ENCODE peak calls at places on chromosomes 11 and 22, in ten cellular contexts. B, M, R, W, H, I, Q, U, D and S are unnamed samples.

GRCh38 chr22:30245181-30245984 is 1.2 kb downstream of the LIF start:
- DNase-seq in H (no peak), I (no peak), D (no peak), R (no peak), U (no peak), B (no peak), M (no peak), Q (peak), W (no peak), S (no peak)

GRCh38 chr22:24037851-24038765 is 27.0 kb downstream of the CABIN1 start:
- DNase-seq in R (no peak), W (no peak), Q (no peak), U (no peak), D (no peak), M (peak), H (no peak), B (no peak), I (no peak), S (no peak)

GRCh38 chr22:47285981-47286380 is 523.5 kb downstream of the TBC1D22A start:
- DNase-seq in B (no peak), Q (no peak), D (no peak), R (no peak), H (no peak), U (no peak), W (no peak), I (no peak), M (peak), S (no peak)

GRCh38 chr11:73416711-73417265 is 40.6 kb downstream of the RELT start:
- DNase-seq in W (no peak), Q (no peak), B (no peak), D (no peak), I (no peak), H (peak), R (no peak), M (no peak), U (no peak), S (no peak)

GRCh38 chr11:65833297-65834030 is at the start of gene SNX32:
- DNase-seq in R (no peak), Q (peak), I (peak), D (peak), U (peak), W (peak), H (peak), M (peak), B (peak), S (peak)

GRCh38 chr11:120873966-120874365 is 149.9 kb upstream of the TBCEL start:
- DNase-seq in R (no peak), B (no peak), W (no peak), D (no peak), U (no peak), H (no peak), M (no peak), Q (no peak), I (no peak), S (no peak)

GRCh38 chr22:44623771-44624510 is 78.1 kb upstream of the PRR5 start:
- DNase-seq in D (no peak), U (no peak), W (no peak), Q (no peak), H (peak), R (peak), M (no peak), B (no peak), I (no peak), S (peak)

GRCh38 chr22:22893077-22893805 is 5.6 kb downstream of the IGLL5 start:
- DNase-seq in D (no peak), W (no peak), I (peak), H (no peak), R (no peak), B (no peak), M (no peak), U (no peak), Q (no peak), S (no peak)

GRCh38 chr11:10038916-10039315 is 255.1 kb downstream of the SBF2 start:
- DNase-seq in M (no peak), B (no peak), W (no peak), R (no peak), Q (no peak), D (no peak), U (no peak), I (no peak), H (peak), S (no peak)

GRCh38 chr11:134347441-134347840 is 15.7 kb downstream of the GLB1L2 start:
- DNase-seq in W (no peak), Q (no peak), R (no peak), M (peak), I (no peak), U (no peak), B (peak), H (no peak), D (no peak), S (no peak)

GRCh38 chr22:42937164-42937854 is 77.6 kb downstream of the PACSIN2 start:
- DNase-seq in W (no peak), H (peak), Q (peak), B (no peak), U (no peak), R (peak), I (peak), D (no peak), M (peak), S (peak)

GRCh38 chr22:46576556-46577351 is 39.3 kb upstream of the CELSR1 start:
- DNase-seq in R (no peak), U (no peak), I (peak), Q (peak), H (peak), M (peak), B (peak), W (peak), D (peak), S (peak)

GRCh38 chr11:65581928-65582327 is 6.1 kb downstream of the EHBP1L1 start:
- DNase-seq in R (no peak), Q (no peak), B (no peak), W (no peak), M (no peak), I (no peak), D (no peak), H (no peak), U (no peak), S (no peak)

GRCh38 chr11:73267122-73267846 is 4.9 kb upstream of the P2RY6 start:
- DNase-seq in I (no peak), B (no peak), U (no peak), M (no peak), H (no peak), D (no peak), Q (no peak), W (no peak), R (no peak), S (no peak)

GRCh38 chr11:27087425-27087824 is 46.8 kb downstream of the BBOX1 start:
- DNase-seq in Q (no peak), U (no peak), M (no peak), D (no peak), B (no peak), R (no peak), I (no peak), H (peak), W (no peak), S (no peak)

GRCh38 chr11:15761235-15761634 is 595.1 kb downstream of the SOX6 start:
- DNase-seq in B (no peak), R (no peak), W (no peak), H (no peak), I (no peak), Q (peak), M (no peak), U (no peak), D (no peak), S (no peak)

GRCh38 chr11:134477486-134477885 is 65.4 kb upstream of the B3GAT1 start:
- DNase-seq in R (no peak), H (no peak), U (no peak), D (no peak), Q (no peak), W (no peak), M (no peak), B (no peak), I (no peak), S (no peak)

GRCh38 chr22:49022816-49023160 is 804.9 kb downstream of the BRD1 start:
- DNase-seq in U (no peak), H (no peak), Q (no peak), R (no peak), W (no peak), I (no peak), B (no peak), D (peak), M (no peak), S (no peak)

GRCh38 chr22:46233231-46233630 is 16.9 kb downstream of the CDPF1 start:
- DNase-seq in W (no peak), R (no peak), U (peak), Q (no peak), M (no peak), B (no peak), D (peak), I (peak), H (peak), S (peak)

GRCh38 chr22:48510599-48510998 is 1317.1 kb downstream of the BRD1 start:
- DNase-seq in U (no peak), Q (no peak), M (no peak), W (no peak), H (no peak), R (no peak), B (no peak), D (no peak), I (no peak), S (no peak)

GRCh38 chr22:29149841-29150555 is 55.7 kb upstream of the EMID1 start:
- DNase-seq in B (no peak), I (peak), D (peak), M (peak), H (no peak), W (no peak), U (no peak), Q (no peak), R (no peak), S (no peak)

GRCh38 chr11:78737891-78738290 is 163.2 kb upstream of the NARS2 start:
- DNase-seq in I (no peak), Q (no peak), H (peak), D (no peak), M (no peak), W (no peak), R (no peak), B (no peak), U (no peak), S (no peak)

GRCh38 chr11:114586797-114587196 is 8.8 kb downstream of the NXPE4 start:
- DNase-seq in U (no peak), I (no peak), B (no peak), R (peak), D (no peak), W (no peak), Q (no peak), H (peak), M (no peak), S (peak)

GRCh38 chr11:3962406-3962840 is 107.0 kb downstream of the STIM1 start:
- DNase-seq in R (no peak), I (no peak), W (no peak), B (no peak), D (no peak), Q (no peak), H (peak), M (no peak), U (no peak), S (no peak)

GRCh38 chr11:83639995-83640758 is 354.0 kb upstream of the CCDC90B start:
- DNase-seq in H (no peak), I (no peak), M (no peak), B (no peak), W (no peak), D (no peak), U (no peak), Q (no peak), R (no peak), S (no peak)

DNA sequence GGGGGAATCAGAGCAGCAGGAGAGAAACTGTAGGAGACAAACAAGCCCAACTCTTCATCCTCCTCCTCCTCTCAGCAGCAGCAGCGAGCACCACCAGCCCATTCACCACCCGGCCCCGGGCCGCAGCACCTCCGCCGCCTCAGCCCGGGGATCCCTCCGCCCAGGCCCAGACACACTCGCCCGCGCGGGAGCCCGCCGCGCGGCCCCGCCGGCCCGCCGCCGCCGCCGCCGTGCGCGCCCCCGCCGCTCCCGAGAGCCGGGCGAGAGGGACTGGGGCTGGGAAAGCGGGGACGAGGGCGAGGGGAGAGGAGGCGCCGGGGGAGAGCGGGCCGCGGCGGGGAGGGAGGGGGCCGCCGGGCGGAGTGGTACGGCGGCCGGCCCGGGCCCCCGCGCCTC is at the start of gene PHF21A:
- DNase-seq in H (peak), W (peak), B (peak), D (peak), Q (peak), M (peak), R (peak), I (peak), U (peak), S (peak)
- TF ChIP-seq POLR2A in H (no peak), W (peak), B (peak), D (no peak), Q (peak), M (peak), R (peak), I (peak), U (peak), S (peak)

GRCh38 chr22:36363378-36363931 is 24.3 kb downstream of the MYH9 start:
- DNase-seq in R (no peak), I (no peak), D (no peak), H (no peak), W (no peak), Q (no peak), U (no peak), M (no peak), B (no peak), S (peak)
- TF ChIP-seq POLR2A in R (no peak), I (no peak), D (no peak), H (no peak), W (no peak), Q (no peak), U (no peak), M (no peak), B (no peak), S (no peak)

GRCh38 chr11:1916132-1916985 is 3.1 kb upstream of the TNNT3 start:
- DNase-seq in I (no peak), R (no peak), B (no peak), U (no peak), W (no peak), M (peak), Q (no peak), H (no peak), D (no peak), S (no peak)
- TF ChIP-seq POLR2A in I (no peak), R (no peak), B (no peak), U (no peak), W (no peak), M (no peak), Q (no peak), H (no peak), D (no peak), S (no peak)

GRCh38 chr11:46722566-46723358 is 3.7 kb downstream of the F2 start:
- DNase-seq in W (no peak), D (no peak), Q (no peak), H (no peak), R (no peak), U (no peak), B (no peak), M (no peak), I (no peak), S (no peak)
- TF ChIP-seq POLR2A in W (no peak), D (no peak), Q (no peak), H (no peak), R (no peak), U (no peak), B (no peak), M (no peak), I (no peak), S (no peak)

DNA sequence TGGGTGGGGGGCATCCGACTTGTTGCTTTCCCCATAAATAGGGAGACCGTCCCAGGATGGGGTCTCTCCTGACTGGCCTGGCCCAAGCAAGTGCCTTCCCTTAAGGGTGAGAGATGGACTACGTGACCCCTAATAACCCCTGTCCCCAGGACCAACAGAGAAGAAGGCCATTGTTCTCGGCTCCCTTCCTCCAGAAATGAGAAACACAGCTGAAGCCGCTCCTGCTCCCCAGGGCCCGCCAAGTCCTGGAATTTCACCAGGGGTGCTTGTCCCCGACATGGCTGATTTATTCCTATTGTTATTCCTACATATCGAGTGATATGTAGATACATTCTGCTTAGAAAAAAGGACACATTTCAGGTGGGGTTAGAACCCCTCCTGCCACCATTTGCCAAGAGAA is 100.8 kb downstream of the TP53I11 start:
- DNase-seq in I (no peak), M (no peak), Q (no peak), W (no peak), H (no peak), U (no peak), R (no peak), D (no peak), B (no peak), S (no peak)
- TF ChIP-seq POLR2A in I (no peak), M (no peak), Q (no peak), W (no peak), H (no peak), U (no peak), R (no peak), D (no peak), B (no peak), S (no peak)

DNA sequence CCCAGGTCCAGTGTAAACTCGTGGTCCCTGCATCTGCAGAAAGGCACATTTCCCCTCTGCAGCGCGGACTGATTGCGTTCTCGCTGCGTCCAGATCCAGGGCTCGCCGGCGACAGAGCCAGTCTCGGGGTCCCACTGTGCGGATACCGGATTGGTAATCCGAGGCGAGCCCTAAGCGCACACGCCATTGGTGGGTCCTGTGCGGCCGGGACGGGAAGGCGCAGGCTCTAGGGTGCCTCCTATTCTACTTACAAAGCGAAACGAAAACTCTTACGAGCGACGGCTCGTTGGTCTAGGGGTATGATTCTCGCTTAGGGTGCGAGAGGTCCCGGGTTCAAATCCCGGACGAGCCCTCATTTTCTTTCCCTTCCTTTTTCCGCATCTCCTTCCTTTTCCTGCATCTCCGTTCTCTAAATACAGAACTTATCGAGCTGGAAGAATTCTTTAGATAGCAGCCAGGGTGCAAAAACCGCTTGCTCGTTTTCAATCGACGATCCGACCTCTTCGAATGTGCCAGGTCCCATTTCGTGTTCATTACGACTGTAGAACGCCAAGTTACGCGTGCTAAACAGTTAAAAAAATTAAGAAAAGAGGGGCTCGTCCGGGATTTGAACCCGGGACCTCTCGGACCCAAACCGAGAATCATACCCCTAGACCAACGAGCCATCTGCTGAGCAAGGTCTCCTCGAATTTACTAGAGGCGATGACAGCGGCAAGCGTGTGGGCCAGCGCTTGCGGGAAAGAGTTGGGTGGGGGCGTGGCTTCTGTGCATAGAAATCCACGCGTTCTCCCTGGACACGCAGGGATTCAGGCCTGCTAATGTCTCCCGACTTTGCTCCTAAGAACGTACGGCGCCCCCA is 29.2 kb upstream of the WNT11 start:
- DNase-seq in D (peak), Q (peak), H (peak), W (peak), I (peak), U (peak), R (peak), B (peak), M (peak), S (peak)
- TF ChIP-seq POLR2A in D (no peak), Q (peak), H (peak), W (peak), I (no peak), U (peak), R (peak), B (peak), M (no peak), S (no peak)